ENCODE peak calls at places on chromosome X, in five cellular contexts. E is K562, A is GM12878, C is HepG2, I is SK-N-SH. H is an unnamed sample.

GRCh38 chrX:2696698-2697215 is 5.7 kb downstream of the CD99 start:
- DNase-seq in E (no peak), A (peak), C (no peak), I (no peak), H (peak)

GRCh38 chrX:101359966-101360365 is 11.4 kb upstream of the TIMM8A start:
- DNase-seq in E (no peak), A (no peak), C (no peak), I (no peak), H (no peak)

GRCh38 chrX:155270969-155271368 is 6.7 kb upstream of the RAB39B start:
- DNase-seq in E (no peak), A (no peak), C (no peak), I (no peak), H (no peak)

GRCh38 chrX:1595711-1596060 is 4.3 kb downstream of the AKAP17A start:
- DNase-seq in E (no peak), A (no peak), C (no peak), I (no peak), H (no peak)

GRCh38 chrX:123159403-123159802 is 24.7 kb upstream of the GRIA3 start:
- DNase-seq in E (no peak), A (no peak), C (no peak), I (no peak), H (no peak)

GRCh38 chrX:84219551-84219950 is 31.6 kb upstream of the RPS6KA6 start:
- DNase-seq in E (no peak), A (no peak), C (no peak), I (no peak), H (no peak)

GRCh38 chrX:115029869-115030564 is 12.6 kb upstream of the IL13RA2 start:
- DNase-seq in E (no peak), A (no peak), C (no peak), I (no peak), H (no peak)

GRCh38 chrX:97691901-97692455 is 808.3 kb downstream of the RPA4 start:
- DNase-seq in E (no peak), A (no peak), C (no peak), I (no peak), H (no peak)

GRCh38 chrX:38214551-38214950 is 6.1 kb downstream of the SRPX start:
- DNase-seq in E (no peak), A (no peak), C (no peak), I (no peak), H (no peak)

GRCh38 chrX:139201924-139202323 is 328.6 kb upstream of the F9 start:
- DNase-seq in E (no peak), A (no peak), C (no peak), I (no peak), H (no peak)

GRCh38 chrX:38166478-38167083 is 54.1 kb downstream of the SRPX start:
- DNase-seq in E (peak), A (no peak), C (peak), I (peak), H (peak)

GRCh38 chrX:16559206-16559619 is 90.7 kb upstream of the S100G start:
- DNase-seq in E (no peak), A (no peak), C (no peak), I (no peak), H (no peak)

GRCh38 chrX:146243071-146243470 is 425.4 kb downstream of the SLITRK2 start:
- DNase-seq in E (no peak), A (no peak), C (no peak), I (no peak), H (no peak)

GRCh38 chrX:13432376-13432775 is 112.5 kb upstream of the ATXN3L start:
- DNase-seq in E (no peak), A (no peak), C (no peak), I (no peak), H (peak)

GRCh38 chrX:397575-397974 is 10.9 kb upstream of the PPP2R3B start:
- DNase-seq in E (no peak), A (no peak), C (no peak), I (no peak), H (no peak)

GRCh38 chrX:57678686-57679428 is 1.2 kb downstream of the NLRP2B start:
- DNase-seq in E (no peak), A (no peak), C (no peak), I (no peak), H (no peak)

GRCh38 chrX:81259008-81259713 is 57.3 kb downstream of the SH3BGRL start:
- DNase-seq in E (no peak), A (no peak), C (no peak), I (no peak), H (no peak)

GRCh38 chrX:39253551-39253950 is 452.3 kb downstream of the MID1IP1 start:
- DNase-seq in E (no peak), A (no peak), C (no peak), I (no peak), H (no peak)

GRCh38 chrX:153688534-153688899 is 791 bp downstream of the SLC6A8 start:
- DNase-seq in E (no peak), A (no peak), C (no peak), I (no peak), H (no peak)

GRCh38 chrX:48475295-48475694 is 704 bp upstream of the FTSJ1 start:
- DNase-seq in E (peak), A (no peak), C (peak), I (peak), H (no peak)

GRCh38 chrX:48476919-48477318 is 920 bp downstream of the FTSJ1 start:
- DNase-seq in E (no peak), A (no peak), C (no peak), I (no peak), H (no peak)

GRCh38 chrX:48474127-48474526 is 1.9 kb upstream of the FTSJ1 start:
- DNase-seq in E (peak), A (no peak), C (no peak), I (peak), H (no peak)

GRCh38 chrX:48474581-48474980 is 1.4 kb upstream of the FTSJ1 start:
- DNase-seq in E (no peak), A (no peak), C (no peak), I (no peak), H (no peak)

DNA sequence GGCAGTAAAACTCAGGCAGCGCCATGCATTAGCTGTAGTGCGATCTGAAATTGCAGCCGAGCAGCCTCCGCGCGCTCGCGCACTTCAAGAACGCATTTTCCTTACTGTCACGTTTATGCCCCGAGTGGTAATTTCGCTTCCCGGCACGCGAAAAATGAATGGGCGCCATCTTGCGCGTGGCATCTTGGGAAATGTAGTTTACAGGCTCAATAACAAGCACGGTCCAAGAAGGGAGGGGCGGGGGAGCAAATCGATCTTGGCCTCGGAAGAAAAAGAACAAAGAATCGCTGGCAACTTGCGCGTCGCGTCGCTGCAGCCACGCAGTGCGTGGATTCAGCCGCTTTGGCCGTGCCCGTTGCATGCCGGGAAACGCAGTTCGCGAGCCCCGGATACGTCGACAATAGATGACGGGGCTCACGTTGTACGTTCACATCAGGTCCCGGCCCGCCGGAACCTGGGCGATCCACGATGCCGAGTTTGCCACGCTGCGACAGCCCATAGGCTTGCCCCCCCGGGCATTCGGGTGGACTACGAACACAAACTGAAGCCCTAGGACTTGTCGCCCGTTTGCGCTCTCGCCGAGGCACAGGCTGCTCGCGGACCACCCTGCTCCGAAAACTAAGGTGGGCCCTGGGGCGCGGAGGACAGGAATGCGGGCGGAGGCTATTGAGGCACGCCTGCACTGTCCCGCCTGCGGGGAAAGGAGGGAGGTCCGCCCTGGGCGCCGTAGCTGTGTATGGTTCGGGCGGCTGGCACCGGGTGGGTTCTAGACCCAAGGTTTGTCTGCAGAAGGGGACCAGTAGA is at the start of gene FTSJ1:
- DNase-seq in E (peak), A (peak), C (peak), I (peak), H (peak)
- TF ChIP-seq EP300 in E (no peak), A (no peak), C (no peak), I (no peak), H (no peak)

GRCh38 chrX:136847874-136848273 is 32.7 kb downstream of the RBMX start:
- DNase-seq in E (peak), A (no peak), C (no peak), I (no peak), H (no peak)
- TF ChIP-seq SMC3 in E (no peak), A (no peak), C (no peak), I (no peak), H (no peak)

GRCh38 chrX:45794323-45794994 is 593.8 kb upstream of the DIPK2B start:
- DNase-seq in E (no peak), A (no peak), C (no peak), I (no peak), H (no peak)

GRCh38 chrX:45799576-45799975 is 598.9 kb upstream of the DIPK2B start:
- DNase-seq in E (no peak), A (no peak), C (no peak), I (no peak), H (no peak)

GRCh38 chrX:45795546-45795945 is 594.9 kb upstream of the DIPK2B start:
- DNase-seq in E (no peak), A (no peak), C (no peak), I (no peak), H (no peak)

DNA sequence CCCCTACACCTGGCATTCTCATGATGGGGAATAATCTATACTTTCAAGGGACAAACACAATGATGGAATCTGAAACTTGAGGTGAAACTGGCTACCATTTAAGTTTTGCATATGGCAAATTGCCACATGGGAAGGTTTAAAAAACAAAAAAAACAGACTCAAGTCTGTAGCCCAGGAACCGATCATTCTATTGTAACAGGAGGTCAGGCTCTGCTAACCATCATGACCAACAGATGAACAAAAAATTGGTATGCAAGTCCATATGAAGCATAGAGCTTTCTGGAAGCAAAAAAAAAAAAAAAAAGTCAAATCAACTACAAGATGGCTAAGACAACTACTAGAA is 594.3 kb upstream of the DIPK2B start:
- DNase-seq in E (no peak), A (no peak), C (no peak), I (no peak), H (no peak)
- TF ChIP-seq EP300 in E (no peak), A (no peak), C (no peak), I (no peak), H (no peak)

DNA sequence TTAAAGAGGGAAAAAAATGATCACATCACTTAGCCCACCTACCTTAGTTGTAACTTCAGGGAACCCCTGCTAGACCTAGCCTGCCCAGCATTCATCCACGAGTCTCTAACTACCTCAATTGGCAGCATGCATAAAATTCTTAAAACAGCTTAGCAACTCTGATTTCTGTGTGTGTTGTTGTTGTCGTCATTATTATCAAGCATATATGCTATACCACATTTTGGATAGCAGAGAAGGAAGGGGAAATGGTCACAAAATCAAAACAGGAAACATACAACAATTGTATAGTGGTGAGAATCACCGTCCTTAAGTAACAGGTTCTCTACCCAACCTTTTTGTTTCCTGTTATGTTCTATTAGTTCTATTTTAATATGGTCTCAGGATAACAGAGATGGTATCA is 2.7 kb upstream of the ACOT9 start:
- DNase-seq in E (no peak), A (no peak), C (no peak), I (no peak), H (no peak)
- TF ChIP-seq SMC3 in E (no peak), A (no peak), C (no peak), I (no peak), H (no peak)

GRCh38 chrX:28408017-28408723 is 179.1 kb upstream of the IL1RAPL1 start:
- DNase-seq in E (no peak), A (no peak), C (no peak), I (no peak), H (no peak)
- TF ChIP-seq EP300 in E (no peak), A (no peak), C (no peak), I (no peak), H (no peak)

GRCh38 chrX:9775930-9776329 is 10.3 kb upstream of the GPR143 start:
- DNase-seq in E (no peak), A (no peak), C (no peak), I (no peak), H (no peak)

GRCh38 chrX:9767375-9767774 is 1.7 kb upstream of the GPR143 start:
- DNase-seq in E (no peak), A (no peak), C (peak), I (no peak), H (no peak)

GRCh38 chrX:9765072-9765736 is 443 bp downstream of the GPR143 start:
- DNase-seq in E (no peak), A (no peak), C (no peak), I (no peak), H (no peak)

GRCh38 chrX:9765737-9766098 is at the start of gene GPR143:
- DNase-seq in E (no peak), A (no peak), C (no peak), I (no peak), H (no peak)

DNA sequence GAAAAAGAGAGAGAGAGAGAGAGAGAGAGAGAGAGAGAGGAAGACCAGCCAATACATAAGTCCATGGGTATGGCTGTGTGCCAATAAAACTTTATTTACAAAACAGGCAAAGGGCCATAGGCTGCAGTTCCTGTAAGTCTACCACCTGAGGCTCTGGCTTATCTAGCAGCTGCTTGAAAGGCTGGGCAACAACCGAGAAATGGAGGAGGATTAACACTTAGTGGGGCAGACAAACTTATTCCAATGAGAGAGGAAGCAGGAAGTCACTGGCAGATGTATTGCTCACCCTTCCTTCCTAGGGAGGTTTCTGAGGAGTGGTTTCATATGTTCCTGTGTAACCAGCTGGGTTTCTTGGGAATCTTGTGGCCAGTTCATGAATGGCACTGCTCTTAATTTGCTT is 4.7 kb upstream of the GPR143 start:
- DNase-seq in E (no peak), A (no peak), C (no peak), I (no peak), H (no peak)
- TF ChIP-seq SMC3 in E (no peak), A (no peak), C (no peak), I (no peak), H (no peak)

GRCh38 chrX:25941087-25941486 is 197.1 kb upstream of the MAGEB18 start:
- DNase-seq in E (no peak), A (no peak), C (no peak), I (no peak), H (no peak)

DNA sequence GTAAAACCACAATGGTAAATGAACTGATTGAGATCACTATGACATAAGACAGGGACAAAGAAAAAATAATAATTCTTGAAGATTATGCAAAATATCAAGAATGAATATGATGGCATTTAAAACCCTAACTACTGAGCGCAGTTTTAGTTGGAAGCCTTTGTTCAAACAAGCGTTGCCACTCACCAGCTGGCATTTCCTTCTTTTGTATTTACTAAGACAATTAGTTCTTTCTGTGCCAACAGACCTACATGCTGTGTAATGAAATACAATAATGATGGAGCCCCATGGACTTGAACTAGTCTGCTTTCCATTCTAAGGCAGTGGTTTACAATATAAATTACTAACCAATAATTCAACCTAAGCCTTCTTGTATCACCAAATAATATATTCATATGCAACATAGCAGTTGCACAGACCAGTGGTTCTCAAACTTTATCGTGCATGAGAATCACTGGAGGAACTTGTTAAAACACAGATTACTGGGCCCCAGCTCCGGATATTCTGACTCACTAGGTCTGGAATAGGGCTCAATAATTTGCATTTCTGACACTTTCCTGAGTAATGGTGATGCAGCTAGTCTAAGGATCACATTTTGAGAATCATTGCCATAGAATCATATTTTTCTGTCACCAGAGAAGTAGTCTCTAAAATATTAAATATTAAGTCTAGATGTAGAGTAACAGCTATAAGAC is 196.4 kb upstream of the MAGEB18 start:
- DNase-seq in E (no peak), A (no peak), C (no peak), I (no peak), H (no peak)
- TF ChIP-seq EP300 in E (no peak), A (no peak), C (no peak), I (no peak), H (no peak)

GRCh38 chrX:119240356-119240755 is 4.3 kb downstream of the PGRMC1 start:
- DNase-seq in E (no peak), A (no peak), C (no peak), I (no peak), H (no peak)

GRCh38 chrX:119237526-119238035 is 1.5 kb downstream of the PGRMC1 start:
- DNase-seq in E (no peak), A (no peak), C (no peak), I (no peak), H (no peak)

GRCh38 chrX:119235872-119236598 is at the start of gene PGRMC1:
- DNase-seq in E (peak), A (peak), C (peak), I (peak), H (peak)

GRCh38 chrX:119236599-119237525 is 777 bp downstream of the PGRMC1 start:
- DNase-seq in E (peak), A (no peak), C (no peak), I (peak), H (peak)

DNA sequence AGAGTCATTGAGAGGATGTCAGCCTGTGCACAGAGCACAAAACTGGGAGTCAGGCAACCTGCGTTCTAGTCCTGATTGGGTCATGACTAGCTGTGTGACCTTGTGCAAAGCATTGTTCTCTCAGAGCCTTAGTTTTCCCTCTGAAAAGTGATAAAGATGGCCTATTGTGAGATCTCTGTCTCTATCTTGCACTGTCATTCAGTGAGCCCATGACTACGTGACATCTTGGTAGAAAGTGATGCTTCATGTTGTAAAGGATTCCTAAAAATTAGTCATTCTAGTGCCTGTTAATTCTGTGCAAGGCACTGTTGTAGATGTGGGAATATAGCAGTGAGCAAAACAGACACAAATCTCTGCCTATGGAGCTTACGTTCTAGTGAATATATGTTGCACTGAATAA is 2.5 kb downstream of the PGRMC1 start:
- DNase-seq in E (no peak), A (no peak), C (no peak), I (no peak), H (no peak)
- TF ChIP-seq SMC3 in E (no peak), A (no peak), C (no peak), I (no peak), H (no peak)

GRCh38 chrX:9317174-9317573 is 147.7 kb upstream of the TBL1X start:
- DNase-seq in E (no peak), A (no peak), C (no peak), I (no peak), H (no peak)

GRCh38 chrX:9318761-9319160 is 146.1 kb upstream of the TBL1X start:
- DNase-seq in E (no peak), A (no peak), C (no peak), I (no peak), H (no peak)

GRCh38 chrX:9315086-9315485 is 149.8 kb upstream of the TBL1X start:
- DNase-seq in E (no peak), A (no peak), C (no peak), I (no peak), H (no peak)

GRCh38 chrX:9318213-9318612 is 146.6 kb upstream of the TBL1X start:
- DNase-seq in E (no peak), A (no peak), C (no peak), I (no peak), H (no peak)

DNA sequence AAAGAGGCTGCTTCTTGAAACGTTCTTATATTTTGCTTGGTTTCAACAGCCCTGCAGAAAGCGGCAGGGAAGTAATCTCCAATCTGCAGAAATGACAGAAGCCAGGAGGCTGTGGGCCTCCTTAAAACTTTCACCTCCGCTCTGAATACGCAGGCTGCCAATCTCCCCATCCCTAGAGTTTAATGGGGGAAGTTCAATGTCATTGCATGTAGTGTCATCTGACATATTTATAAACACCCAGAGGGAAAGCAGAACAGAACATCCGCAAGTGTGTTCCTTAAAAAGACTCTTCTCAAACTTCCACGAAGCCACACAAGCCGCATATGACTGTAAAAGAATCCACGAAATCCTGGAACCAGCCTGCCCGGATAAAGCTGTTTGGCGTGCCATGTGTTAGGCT is 148.8 kb upstream of the TBL1X start:
- DNase-seq in E (no peak), A (no peak), C (no peak), I (no peak), H (no peak)
- TF ChIP-seq EP300 in E (no peak), A (no peak), C (no peak), I (no peak), H (no peak)

GRCh38 chrX:110414679-110415439 is 56.2 kb downstream of the RTL9 start:
- DNase-seq in E (no peak), A (peak), C (no peak), I (no peak), H (no peak)
- TF ChIP-seq SMC3 in E (no peak), A (no peak), C (no peak), I (no peak), H (no peak)